ENCODE peak calls at places on chromosomes 6 and 20, in nine cellular contexts. One of them, this sample, is unnamed.

GRCh38 chr20:33689973-33690372 is 3.8 kb upstream of the E2F1 start:
- DNase-seq in mesothelial cell of epicardium: no peak
- DNase-seq in RWPE1: no peak
- DNase-seq in fibroblast of pulmonary artery: peak; percentile 77
- DNase-seq in type B pancreatic cell: no peak
- DNase-seq in fibroblast of lung: peak; percentile 67
- DNase-seq in heart left ventricle: no peak
- DNase-seq in dorsolateral prefrontal cortex: no peak
- DNase-seq in endothelial cell: no peak
- DNase-seq in this sample: peak; percentile 53

GRCh38 chr6:30411515-30412207 is 66.7 kb downstream of the RPP21 start:
- DNase-seq in type B pancreatic cell: no peak
- DNase-seq in endothelial cell: peak; percentile 61
- DNase-seq in mesothelial cell of epicardium: no peak
- DNase-seq in heart left ventricle: peak; percentile 38
- DNase-seq in RWPE1: no peak
- DNase-seq in fibroblast of lung: peak; percentile 30
- DNase-seq in dorsolateral prefrontal cortex: no peak
- DNase-seq in fibroblast of pulmonary artery: peak; percentile 59
- DNase-seq in this sample: peak; percentile 49

GRCh38 chr6:50657513-50657912 is 55.8 kb upstream of the TFAP2D start:
- DNase-seq in fibroblast of pulmonary artery: no peak
- DNase-seq in endothelial cell: no peak
- DNase-seq in heart left ventricle: no peak
- DNase-seq in mesothelial cell of epicardium: no peak
- DNase-seq in type B pancreatic cell: no peak
- DNase-seq in dorsolateral prefrontal cortex: no peak
- DNase-seq in RWPE1: no peak
- DNase-seq in fibroblast of lung: no peak
- DNase-seq in this sample: no peak

GRCh38 chr6:78781001-78781400 is 86.3 kb upstream of the IRAK1BP1 start:
- DNase-seq in mesothelial cell of epicardium: no peak
- DNase-seq in endothelial cell: no peak
- DNase-seq in fibroblast of pulmonary artery: no peak
- DNase-seq in heart left ventricle: no peak
- DNase-seq in RWPE1: no peak
- DNase-seq in fibroblast of lung: no peak
- DNase-seq in dorsolateral prefrontal cortex: no peak
- DNase-seq in type B pancreatic cell: no peak
- DNase-seq in this sample: no peak

GRCh38 chr20:53608456-53609413 is 15.1 kb upstream of the ZNF217 start:
- DNase-seq in fibroblast of lung: no peak
- DNase-seq in type B pancreatic cell: peak; percentile 64
- DNase-seq in endothelial cell: no peak
- DNase-seq in dorsolateral prefrontal cortex: no peak
- DNase-seq in RWPE1: no peak
- DNase-seq in mesothelial cell of epicardium: no peak
- DNase-seq in fibroblast of pulmonary artery: no peak
- DNase-seq in heart left ventricle: no peak
- DNase-seq in this sample: peak; percentile 20

GRCh38 chr20:23361108-23361650 is 803 bp upstream of the GZF1 start:
- DNase-seq in type B pancreatic cell: no peak
- DNase-seq in mesothelial cell of epicardium: no peak
- DNase-seq in endothelial cell: no peak
- DNase-seq in fibroblast of lung: no peak
- DNase-seq in dorsolateral prefrontal cortex: no peak
- DNase-seq in heart left ventricle: no peak
- DNase-seq in fibroblast of pulmonary artery: peak; percentile 46
- DNase-seq in RWPE1: peak; percentile 10
- DNase-seq in this sample: no peak

GRCh38 chr6:85136310-85136709 is 313.6 kb upstream of the NT5E start:
- DNase-seq in heart left ventricle: no peak
- DNase-seq in fibroblast of pulmonary artery: no peak
- DNase-seq in fibroblast of lung: no peak
- DNase-seq in type B pancreatic cell: no peak
- DNase-seq in RWPE1: no peak
- DNase-seq in dorsolateral prefrontal cortex: no peak
- DNase-seq in endothelial cell: no peak
- DNase-seq in mesothelial cell of epicardium: no peak
- DNase-seq in this sample: no peak

GRCh38 chr20:57579898-57580447 is 19.1 kb downstream of the PCK1 start:
- DNase-seq in fibroblast of lung: peak; percentile 28
- DNase-seq in RWPE1: peak; percentile 36
- DNase-seq in mesothelial cell of epicardium: peak; percentile 53
- DNase-seq in dorsolateral prefrontal cortex: no peak
- DNase-seq in heart left ventricle: no peak
- DNase-seq in endothelial cell: no peak
- DNase-seq in fibroblast of pulmonary artery: no peak
- DNase-seq in type B pancreatic cell: no peak
- DNase-seq in this sample: no peak

GRCh38 chr20:14264869-14265268 is 72.5 kb downstream of the FLRT3 start:
- DNase-seq in fibroblast of lung: peak; percentile 21
- DNase-seq in heart left ventricle: no peak
- DNase-seq in RWPE1: peak; percentile 14
- DNase-seq in endothelial cell: no peak
- DNase-seq in type B pancreatic cell: no peak
- DNase-seq in fibroblast of pulmonary artery: peak; percentile 46
- DNase-seq in mesothelial cell of epicardium: no peak
- DNase-seq in dorsolateral prefrontal cortex: no peak
- DNase-seq in this sample: no peak
- TF ChIP-seq CTCF in fibroblast of lung: peak; percentile 42
- TF ChIP-seq CTCF in heart left ventricle: no peak
- TF ChIP-seq CTCF in RWPE1: no peak
- TF ChIP-seq CTCF in endothelial cell: peak; percentile 38
- TF ChIP-seq CTCF in type B pancreatic cell: peak; percentile 55
- TF ChIP-seq CTCF in fibroblast of pulmonary artery: peak; percentile 40
- TF ChIP-seq CTCF in mesothelial cell of epicardium: no peak
- TF ChIP-seq CTCF in dorsolateral prefrontal cortex: no peak
- TF ChIP-seq CTCF in this sample: no peak

GRCh38 chr6:153553627-153554026 is 422.5 kb upstream of the RGS17 start:
- DNase-seq in mesothelial cell of epicardium: no peak
- DNase-seq in fibroblast of pulmonary artery: peak; percentile 25
- DNase-seq in heart left ventricle: no peak
- DNase-seq in dorsolateral prefrontal cortex: no peak
- DNase-seq in endothelial cell: peak; percentile 28
- DNase-seq in RWPE1: no peak
- DNase-seq in type B pancreatic cell: no peak
- DNase-seq in fibroblast of lung: no peak
- DNase-seq in this sample: no peak
- TF ChIP-seq CTCF in mesothelial cell of epicardium: no peak
- TF ChIP-seq CTCF in fibroblast of pulmonary artery: peak; percentile 54
- TF ChIP-seq CTCF in heart left ventricle: peak; percentile 18
- TF ChIP-seq CTCF in dorsolateral prefrontal cortex: no peak
- TF ChIP-seq CTCF in endothelial cell: no peak
- TF ChIP-seq CTCF in RWPE1: no peak
- TF ChIP-seq CTCF in type B pancreatic cell: peak; percentile 55
- TF ChIP-seq CTCF in fibroblast of lung: peak; percentile 27
- TF ChIP-seq CTCF in this sample: no peak

DNA sequence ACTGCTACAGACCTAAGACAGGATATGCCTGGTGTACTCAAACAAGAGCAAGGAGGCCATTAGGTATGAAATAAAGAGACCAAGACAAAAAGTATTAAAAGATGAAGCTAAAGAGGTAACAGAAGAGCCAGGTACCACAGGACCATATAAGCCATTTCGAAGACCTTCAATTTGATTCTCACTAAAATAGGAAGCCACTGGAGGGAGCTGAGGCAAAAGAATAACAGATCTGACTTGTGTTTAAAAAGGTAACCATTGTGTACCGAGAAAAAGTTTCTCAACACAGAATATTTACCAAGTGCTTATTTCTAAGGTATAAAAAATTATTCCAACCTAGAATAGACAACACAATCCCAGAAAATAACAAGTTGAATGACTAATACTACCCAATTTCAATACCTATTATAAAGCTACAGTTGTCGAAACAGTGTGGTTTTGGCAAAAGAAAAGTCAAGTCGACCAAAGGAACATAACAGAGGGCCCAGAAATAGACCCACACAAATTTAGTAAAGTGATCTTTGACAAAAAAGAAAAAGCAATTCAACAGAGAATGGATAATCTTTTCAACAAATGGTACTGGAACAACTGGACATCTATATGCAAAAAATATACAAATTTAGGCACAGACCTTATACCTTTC is 125.3 kb upstream of the DST start:
- DNase-seq in dorsolateral prefrontal cortex: no peak
- DNase-seq in RWPE1: no peak
- DNase-seq in heart left ventricle: no peak
- DNase-seq in type B pancreatic cell: no peak
- DNase-seq in fibroblast of lung: no peak
- DNase-seq in mesothelial cell of epicardium: no peak
- DNase-seq in endothelial cell: no peak
- DNase-seq in fibroblast of pulmonary artery: peak; percentile 31
- DNase-seq in this sample: no peak
- TF ChIP-seq CTCF in dorsolateral prefrontal cortex: peak; percentile 57
- TF ChIP-seq CTCF in RWPE1: no peak
- TF ChIP-seq CTCF in heart left ventricle: peak; percentile 36
- TF ChIP-seq CTCF in type B pancreatic cell: no peak
- TF ChIP-seq CTCF in fibroblast of lung: no peak
- TF ChIP-seq CTCF in mesothelial cell of epicardium: no peak
- TF ChIP-seq CTCF in endothelial cell: no peak
- TF ChIP-seq CTCF in fibroblast of pulmonary artery: peak; percentile 19
- TF ChIP-seq CTCF in this sample: no peak

GRCh38 chr6:44717431-44717830 is 329.9 kb downstream of the CDC5L start:
- DNase-seq in endothelial cell: no peak
- DNase-seq in type B pancreatic cell: no peak
- DNase-seq in fibroblast of lung: no peak
- DNase-seq in heart left ventricle: no peak
- DNase-seq in fibroblast of pulmonary artery: no peak
- DNase-seq in RWPE1: no peak
- DNase-seq in mesothelial cell of epicardium: no peak
- DNase-seq in dorsolateral prefrontal cortex: no peak
- DNase-seq in this sample: no peak

GRCh38 chr6:44727651-44728630 is 340.4 kb downstream of the CDC5L start:
- DNase-seq in dorsolateral prefrontal cortex: no peak
- DNase-seq in fibroblast of pulmonary artery: no peak
- DNase-seq in endothelial cell: no peak
- DNase-seq in mesothelial cell of epicardium: no peak
- DNase-seq in type B pancreatic cell: no peak
- DNase-seq in fibroblast of lung: no peak
- DNase-seq in RWPE1: no peak
- DNase-seq in heart left ventricle: no peak
- DNase-seq in this sample: no peak

GRCh38 chr6:44725070-44725469 is 337.6 kb downstream of the CDC5L start:
- DNase-seq in dorsolateral prefrontal cortex: no peak
- DNase-seq in fibroblast of pulmonary artery: no peak
- DNase-seq in fibroblast of lung: peak; percentile 33
- DNase-seq in mesothelial cell of epicardium: no peak
- DNase-seq in RWPE1: no peak
- DNase-seq in endothelial cell: no peak
- DNase-seq in heart left ventricle: no peak
- DNase-seq in type B pancreatic cell: peak; percentile 15
- DNase-seq in this sample: no peak

GRCh38 chr6:44722736-44723135 is 335.2 kb downstream of the CDC5L start:
- DNase-seq in type B pancreatic cell: no peak
- DNase-seq in RWPE1: no peak
- DNase-seq in dorsolateral prefrontal cortex: no peak
- DNase-seq in endothelial cell: no peak
- DNase-seq in fibroblast of pulmonary artery: no peak
- DNase-seq in heart left ventricle: no peak
- DNase-seq in mesothelial cell of epicardium: no peak
- DNase-seq in fibroblast of lung: no peak
- DNase-seq in this sample: no peak

GRCh38 chr6:44721954-44722578 is 334.6 kb downstream of the CDC5L start:
- DNase-seq in type B pancreatic cell: peak; percentile 20
- DNase-seq in mesothelial cell of epicardium: no peak
- DNase-seq in RWPE1: no peak
- DNase-seq in heart left ventricle: no peak
- DNase-seq in fibroblast of lung: no peak
- DNase-seq in fibroblast of pulmonary artery: no peak
- DNase-seq in dorsolateral prefrontal cortex: no peak
- DNase-seq in endothelial cell: no peak
- DNase-seq in this sample: no peak
- TF ChIP-seq CTCF in type B pancreatic cell: no peak
- TF ChIP-seq CTCF in mesothelial cell of epicardium: no peak
- TF ChIP-seq CTCF in RWPE1: no peak
- TF ChIP-seq CTCF in heart left ventricle: no peak
- TF ChIP-seq CTCF in fibroblast of lung: no peak
- TF ChIP-seq CTCF in fibroblast of pulmonary artery: no peak
- TF ChIP-seq CTCF in dorsolateral prefrontal cortex: no peak
- TF ChIP-seq CTCF in endothelial cell: no peak
- TF ChIP-seq CTCF in this sample: no peak

GRCh38 chr6:165047952-165048351 is 261.5 kb downstream of the C6orf118 start:
- DNase-seq in heart left ventricle: no peak
- DNase-seq in RWPE1: no peak
- DNase-seq in fibroblast of pulmonary artery: no peak
- DNase-seq in dorsolateral prefrontal cortex: no peak
- DNase-seq in endothelial cell: no peak
- DNase-seq in fibroblast of lung: no peak
- DNase-seq in type B pancreatic cell: no peak
- DNase-seq in mesothelial cell of epicardium: no peak
- DNase-seq in this sample: no peak

GRCh38 chr6:165045631-165046030 is 263.8 kb downstream of the C6orf118 start:
- DNase-seq in mesothelial cell of epicardium: no peak
- DNase-seq in fibroblast of pulmonary artery: no peak
- DNase-seq in heart left ventricle: no peak
- DNase-seq in type B pancreatic cell: no peak
- DNase-seq in endothelial cell: no peak
- DNase-seq in fibroblast of lung: peak; percentile 15
- DNase-seq in dorsolateral prefrontal cortex: no peak
- DNase-seq in RWPE1: no peak
- DNase-seq in this sample: no peak

GRCh38 chr6:165042912-165043311 is 266.5 kb downstream of the C6orf118 start:
- DNase-seq in RWPE1: no peak
- DNase-seq in fibroblast of lung: no peak
- DNase-seq in dorsolateral prefrontal cortex: no peak
- DNase-seq in type B pancreatic cell: no peak
- DNase-seq in fibroblast of pulmonary artery: no peak
- DNase-seq in mesothelial cell of epicardium: no peak
- DNase-seq in heart left ventricle: no peak
- DNase-seq in endothelial cell: no peak
- DNase-seq in this sample: no peak
- TF ChIP-seq CTCF in RWPE1: no peak
- TF ChIP-seq CTCF in fibroblast of lung: no peak
- TF ChIP-seq CTCF in dorsolateral prefrontal cortex: no peak
- TF ChIP-seq CTCF in type B pancreatic cell: no peak
- TF ChIP-seq CTCF in fibroblast of pulmonary artery: no peak
- TF ChIP-seq CTCF in mesothelial cell of epicardium: no peak
- TF ChIP-seq CTCF in heart left ventricle: no peak
- TF ChIP-seq CTCF in endothelial cell: no peak
- TF ChIP-seq CTCF in this sample: no peak